ENCODE peak calls at places on chromosomes 3 and 15, in four cellular contexts. One of them, this sample, is unnamed.

GRCh38 chr3:39146611-39147373 is 6.6 kb downstream of the CSRNP1 start:
- DNase-seq in HepG2: peak; percentile 29
- DNase-seq in K562: no peak
- DNase-seq in GM12878: no peak
- DNase-seq in this sample: no peak

GRCh38 chr3:120791958-120792357 is 49.4 kb downstream of the GTF2E1 start:
- DNase-seq in HepG2: no peak
- DNase-seq in K562: no peak
- DNase-seq in GM12878: no peak
- DNase-seq in this sample: no peak

GRCh38 chr3:16474304-16474703 is 39.2 kb downstream of the RFTN1 start:
- DNase-seq in HepG2: no peak
- DNase-seq in K562: no peak
- DNase-seq in GM12878: no peak
- DNase-seq in this sample: no peak

GRCh38 chr3:112319516-112320276 is 13.3 kb upstream of the CD200 start:
- DNase-seq in K562: no peak
- DNase-seq in GM12878: no peak
- DNase-seq in HepG2: no peak
- DNase-seq in this sample: no peak

GRCh38 chr15:19987389-19988048 is 554.1 kb downstream of the GOLGA6L6 start:
- DNase-seq in K562: peak; percentile 32
- DNase-seq in GM12878: no peak
- DNase-seq in HepG2: peak; percentile 15
- DNase-seq in this sample: peak; percentile 47

GRCh38 chr15:38961886-38962285 is 397.3 kb upstream of the RASGRP1 start:
- DNase-seq in K562: no peak
- DNase-seq in HepG2: no peak
- DNase-seq in GM12878: no peak
- DNase-seq in this sample: no peak

GRCh38 chr3:73535935-73536334 is 88.8 kb downstream of the PDZRN3 start:
- DNase-seq in GM12878: no peak
- DNase-seq in HepG2: no peak
- DNase-seq in K562: no peak
- DNase-seq in this sample: no peak

GRCh38 chr3:194097141-194097880 is 38.6 kb upstream of the HES1 start:
- DNase-seq in GM12878: no peak
- DNase-seq in HepG2: no peak
- DNase-seq in K562: no peak
- DNase-seq in this sample: no peak

GRCh38 chr3:114624047-114624445 is 330.2 kb downstream of the TIGIT start:
- DNase-seq in K562: no peak
- DNase-seq in GM12878: no peak
- DNase-seq in HepG2: peak; percentile 9
- DNase-seq in this sample: no peak

GRCh38 chr3:8870134-8870533 is 93.1 kb downstream of the RAD18 start:
- DNase-seq in GM12878: no peak
- DNase-seq in K562: no peak
- DNase-seq in HepG2: no peak
- DNase-seq in this sample: no peak

GRCh38 chr3:177722386-177722785 is 525.1 kb upstream of the TBL1XR1 start:
- DNase-seq in K562: no peak
- DNase-seq in HepG2: no peak
- DNase-seq in GM12878: no peak
- DNase-seq in this sample: no peak

GRCh38 chr3:175260145-175260794 is 401.1 kb downstream of the NAALADL2 start:
- DNase-seq in GM12878: no peak
- DNase-seq in HepG2: no peak
- DNase-seq in K562: no peak
- DNase-seq in this sample: no peak

GRCh38 chr15:80596521-80596976 is 98.6 kb upstream of the ABHD17C start:
- DNase-seq in K562: no peak
- DNase-seq in HepG2: peak; percentile 83
- DNase-seq in GM12878: no peak
- DNase-seq in this sample: no peak

GRCh38 chr15:100878601-100879000 is 1.0 kb upstream of the ALDH1A3 start:
- DNase-seq in GM12878: no peak
- DNase-seq in K562: no peak
- DNase-seq in HepG2: no peak
- DNase-seq in this sample: no peak

GRCh38 chr3:15556512-15556911 is 35.0 kb upstream of the COLQ start:
- DNase-seq in HepG2: no peak
- DNase-seq in GM12878: peak; percentile 80
- DNase-seq in K562: no peak
- DNase-seq in this sample: no peak

GRCh38 chr3:139835830-139836655 is 98.9 kb upstream of the CLSTN2 start:
- DNase-seq in K562: no peak
- DNase-seq in GM12878: no peak
- DNase-seq in HepG2: no peak
- DNase-seq in this sample: no peak

GRCh38 chr3:53748512-53749271 is 97.5 kb downstream of the CHDH start:
- DNase-seq in GM12878: peak; percentile 79
- DNase-seq in HepG2: no peak
- DNase-seq in K562: no peak
- DNase-seq in this sample: peak; percentile 21

GRCh38 chr3:146187334-146187950 is 26.5 kb upstream of the PLOD2 start:
- DNase-seq in GM12878: no peak
- DNase-seq in HepG2: no peak
- DNase-seq in K562: no peak
- DNase-seq in this sample: no peak

GRCh38 chr15:27234593-27234992 is 263.6 kb downstream of the GABRG3 start:
- DNase-seq in HepG2: no peak
- DNase-seq in K562: no peak
- DNase-seq in GM12878: no peak
- DNase-seq in this sample: no peak

GRCh38 chr3:23580337-23580736 is 225.4 kb upstream of the UBE2E1 start:
- DNase-seq in K562: no peak
- DNase-seq in HepG2: no peak
- DNase-seq in GM12878: no peak
- DNase-seq in this sample: no peak

GRCh38 chr15:43465105-43465504 is 27.9 kb downstream of the TP53BP1 start:
- DNase-seq in GM12878: no peak
- DNase-seq in K562: no peak
- DNase-seq in HepG2: no peak
- DNase-seq in this sample: no peak

GRCh38 chr3:126638790-126639189 is 16.1 kb downstream of the TXNRD3 start:
- DNase-seq in K562: no peak
- DNase-seq in GM12878: no peak
- DNase-seq in HepG2: no peak
- DNase-seq in this sample: no peak

GRCh38 chr15:98916826-98917225 is 90.8 kb downstream of the PGPEP1L start:
- DNase-seq in K562: no peak
- DNase-seq in GM12878: no peak
- DNase-seq in HepG2: no peak
- DNase-seq in this sample: no peak

GRCh38 chr15:40344631-40345120 is 3.9 kb upstream of the CCDC9B start:
- DNase-seq in GM12878: no peak
- DNase-seq in HepG2: peak; percentile 45
- DNase-seq in K562: peak; percentile 78
- DNase-seq in this sample: peak; percentile 83

GRCh38 chr15:70480196-70480856 is 283.0 kb downstream of the UACA start:
- DNase-seq in GM12878: no peak
- DNase-seq in HepG2: no peak
- DNase-seq in K562: no peak
- DNase-seq in this sample: no peak

GRCh38 chr15:98904466-98905048 is 103.0 kb downstream of the PGPEP1L start:
- DNase-seq in GM12878: no peak
- DNase-seq in HepG2: peak; percentile 41
- DNase-seq in K562: peak; percentile 51
- DNase-seq in this sample: no peak

GRCh38 chr3:161673845-161674244 is 177.2 kb downstream of the OTOL1 start:
- DNase-seq in GM12878: no peak
- DNase-seq in K562: no peak
- DNase-seq in HepG2: no peak
- DNase-seq in this sample: no peak

GRCh38 chr3:122102191-122102935 is 47.2 kb downstream of the CD86 start:
- DNase-seq in K562: no peak
- DNase-seq in GM12878: peak; percentile 95
- DNase-seq in HepG2: no peak
- DNase-seq in this sample: no peak
- TF ChIP-seq BRCA1 in K562: no peak
- TF ChIP-seq BRCA1 in GM12878: no peak
- TF ChIP-seq BRCA1 in HepG2: no peak
- TF ChIP-seq BRCA1 in this sample: no peak

GRCh38 chr3:3776607-3777006 is 22.6 kb upstream of the LRRN1 start:
- DNase-seq in K562: no peak
- DNase-seq in HepG2: no peak
- DNase-seq in GM12878: no peak
- DNase-seq in this sample: no peak
- TF ChIP-seq BRCA1 in K562: no peak
- TF ChIP-seq BRCA1 in HepG2: no peak
- TF ChIP-seq BRCA1 in GM12878: no peak
- TF ChIP-seq BRCA1 in this sample: no peak

DNA sequence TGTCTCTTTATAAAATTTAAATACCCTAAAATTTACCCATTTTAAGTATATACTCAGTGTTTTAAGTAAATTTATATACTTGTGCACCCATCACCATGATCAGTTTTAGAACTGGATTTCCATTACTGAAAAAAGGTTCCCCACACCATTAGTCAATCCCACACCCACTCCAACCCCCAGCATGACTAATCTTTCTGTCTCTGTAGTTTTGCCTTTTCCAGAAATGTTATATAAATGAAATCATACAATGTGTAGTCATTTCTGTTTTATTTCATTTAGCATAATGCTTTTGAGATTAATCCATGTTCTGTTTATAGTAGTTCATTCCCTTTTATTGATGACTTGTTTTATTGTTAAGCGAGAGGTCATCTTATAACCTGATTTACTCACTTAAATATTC is 66.1 kb upstream of the LIMD1 start:
- DNase-seq in GM12878: no peak
- DNase-seq in K562: no peak
- DNase-seq in HepG2: no peak
- DNase-seq in this sample: no peak
- TF ChIP-seq BRCA1 in GM12878: no peak
- TF ChIP-seq BRCA1 in K562: no peak
- TF ChIP-seq BRCA1 in HepG2: no peak
- TF ChIP-seq BRCA1 in this sample: no peak

DNA sequence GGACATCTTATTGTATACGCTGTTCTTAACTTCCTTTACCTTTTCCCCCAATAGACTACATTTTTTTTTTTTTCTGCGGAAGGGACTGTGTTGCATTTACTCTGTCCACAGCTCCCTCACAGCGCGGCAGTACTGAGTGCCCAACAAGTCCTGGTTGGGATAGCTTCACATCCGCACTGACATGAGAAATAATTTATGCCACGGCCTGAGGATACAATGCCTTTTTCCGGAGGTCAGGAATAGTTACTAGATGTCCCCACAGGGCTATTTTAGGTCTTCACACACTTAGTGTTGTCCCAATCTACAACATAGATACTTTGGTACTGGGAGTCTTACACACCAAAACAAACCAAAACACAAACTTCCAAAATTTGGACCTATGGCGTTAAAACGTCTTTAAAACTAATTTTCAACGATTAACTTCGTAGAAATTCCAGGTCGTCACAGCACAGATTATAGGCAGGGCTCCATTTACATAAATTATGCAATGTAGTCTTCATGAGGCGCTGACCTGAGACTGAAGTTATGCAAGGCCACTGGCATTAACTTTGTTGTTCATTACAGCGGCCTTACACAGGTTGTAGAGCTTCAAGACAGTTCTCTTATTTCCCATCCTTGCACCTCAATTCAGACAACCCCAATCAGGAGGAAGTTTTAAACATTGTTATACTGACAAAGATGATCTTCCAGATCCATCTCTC is 990 bp upstream of the PPIB start:
- DNase-seq in K562: no peak
- DNase-seq in GM12878: no peak
- DNase-seq in HepG2: peak; percentile 62
- DNase-seq in this sample: no peak
- TF ChIP-seq BRCA1 in K562: no peak
- TF ChIP-seq BRCA1 in GM12878: no peak
- TF ChIP-seq BRCA1 in HepG2: no peak
- TF ChIP-seq BRCA1 in this sample: no peak

GRCh38 chr3:107142171-107142570 is 235.1 kb upstream of the CCDC54 start:
- DNase-seq in HepG2: no peak
- DNase-seq in GM12878: no peak
- DNase-seq in K562: no peak
- DNase-seq in this sample: no peak

GRCh38 chr3:107142786-107143185 is 234.5 kb upstream of the CCDC54 start:
- DNase-seq in HepG2: no peak
- DNase-seq in K562: no peak
- DNase-seq in GM12878: no peak
- DNase-seq in this sample: no peak

DNA sequence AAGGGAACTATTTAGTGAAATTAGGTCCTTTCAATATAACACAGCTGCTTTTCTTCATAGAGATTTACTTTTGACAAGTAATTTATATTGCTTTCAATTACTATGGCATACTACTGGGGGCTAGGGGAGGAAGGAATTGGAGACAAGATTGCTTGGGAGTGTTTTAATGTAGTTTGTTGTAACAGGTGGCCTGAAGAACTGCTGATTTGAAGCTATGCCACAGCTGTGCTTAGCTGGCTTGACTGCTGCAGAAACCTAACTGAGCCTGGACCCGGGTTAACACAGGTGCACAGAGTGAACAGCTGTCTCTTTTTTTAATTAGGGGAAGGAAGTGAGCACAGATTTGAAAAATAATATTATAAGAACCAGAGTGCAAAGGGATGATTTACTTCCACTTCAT is 234.0 kb upstream of the CCDC54 start:
- DNase-seq in GM12878: no peak
- DNase-seq in HepG2: no peak
- DNase-seq in K562: no peak
- DNase-seq in this sample: no peak
- TF ChIP-seq BRCA1 in GM12878: no peak
- TF ChIP-seq BRCA1 in HepG2: no peak
- TF ChIP-seq BRCA1 in K562: no peak
- TF ChIP-seq BRCA1 in this sample: no peak

GRCh38 chr15:48962662-48963523 is 826 bp downstream of the SHC4 start:
- DNase-seq in K562: no peak
- DNase-seq in GM12878: no peak
- DNase-seq in HepG2: no peak
- DNase-seq in this sample: peak; percentile 73
- TF ChIP-seq BRCA1 in K562: no peak
- TF ChIP-seq BRCA1 in GM12878: no peak
- TF ChIP-seq BRCA1 in HepG2: no peak
- TF ChIP-seq BRCA1 in this sample: no peak

GRCh38 chr3:192422998-192423349 is 304.4 kb downstream of the FGF12 start:
- DNase-seq in GM12878: no peak
- DNase-seq in HepG2: no peak
- DNase-seq in K562: no peak
- DNase-seq in this sample: no peak
- TF ChIP-seq BRCA1 in GM12878: no peak
- TF ChIP-seq BRCA1 in HepG2: no peak
- TF ChIP-seq BRCA1 in K562: no peak
- TF ChIP-seq BRCA1 in this sample: no peak

This sample was measured in H1.